ENCODE peak calls at places on chromosomes 16 and 17, in four cellular contexts. K is HepG2, P is K562, I is GM12878. N is an unnamed sample.

GRCh38 chr17:58694302-58694701 is 1.9 kb downstream of the RAD51C start:
- DNase-seq in K (no peak), P (no peak), I (no peak), N (no peak)

GRCh38 chr17:4833941-4834501 is 881 bp downstream of the MINK1 start:
- DNase-seq in K (peak), P (peak), I (no peak), N (no peak)

GRCh38 chr16:65524997-65525396 is 403.1 kb upstream of the CDH11 start:
- DNase-seq in K (no peak), P (no peak), I (no peak), N (no peak)

GRCh38 chr17:13490427-13490826 is 111.3 kb downstream of the HS3ST3A1 start:
- DNase-seq in K (no peak), P (no peak), I (no peak), N (no peak)

GRCh38 chr16:66516808-66517585 is 32.9 kb downstream of the TK2 start:
- DNase-seq in K (peak), P (peak), I (peak), N (no peak)

GRCh38 chr17:31489295-31490018 is 98.0 kb downstream of the RAB11FIP4 start:
- DNase-seq in K (peak), P (peak), I (no peak), N (peak)

GRCh38 chr16:24075929-24076716 is 180.0 kb upstream of the CACNG3 start:
- DNase-seq in K (no peak), P (peak), I (peak), N (no peak)

GRCh38 chr16:82945420-82946096 is 318.8 kb downstream of the CDH13 start:
- DNase-seq in K (no peak), P (no peak), I (no peak), N (no peak)

GRCh38 chr16:53511403-53512280 is 8.6 kb upstream of the AKTIP start:
- DNase-seq in K (peak), P (no peak), I (no peak), N (no peak)

GRCh38 chr16:10966129-10966528 is 21.8 kb downstream of the CLEC16A start:
- DNase-seq in K (no peak), P (peak), I (no peak), N (no peak)

GRCh38 chr17:73285916-73286862 is 24.5 kb upstream of the CPSF4L start:
- DNase-seq in K (no peak), P (no peak), I (no peak), N (no peak)

GRCh38 chr17:79943354-79944241 is 92.1 kb downstream of the TBC1D16 start:
- DNase-seq in K (no peak), P (peak), I (no peak), N (peak)

GRCh38 chr17:79942011-79942405 is 93.7 kb downstream of the TBC1D16 start:
- DNase-seq in K (no peak), P (no peak), I (no peak), N (peak)

GRCh38 chr17:79944251-79944812 is 91.3 kb downstream of the TBC1D16 start:
- DNase-seq in K (no peak), P (no peak), I (no peak), N (no peak)

GRCh38 chr17:79941088-79942010 is 94.3 kb downstream of the TBC1D16 start:
- DNase-seq in K (no peak), P (no peak), I (no peak), N (peak)

GRCh38 chr17:79942591-79943353 is 92.9 kb downstream of the TBC1D16 start:
- DNase-seq in K (no peak), P (no peak), I (no peak), N (peak)
- TF ChIP-seq ATF3 in K (no peak), P (no peak), I (no peak), N (no peak)

GRCh38 chr16:818592-818991 is 18.1 kb upstream of the GNG13 start:
- DNase-seq in K (no peak), P (no peak), I (no peak), N (no peak)
- TF ChIP-seq CBFB in K (no peak), P (no peak), I (no peak), N (no peak)

GRCh38 chr17:49694847-49695697 is 12.7 kb downstream of the SLC35B1 start:
- DNase-seq in K (peak), P (peak), I (no peak), N (peak)

GRCh38 chr17:49692751-49693150 is 14.9 kb upstream of the SPOP start:
- DNase-seq in K (no peak), P (no peak), I (no peak), N (no peak)

GRCh38 chr17:49695698-49696232 is 12.0 kb downstream of the SLC35B1 start:
- DNase-seq in K (no peak), P (no peak), I (no peak), N (no peak)

GRCh38 chr17:49698005-49698404 is 9.8 kb downstream of the SLC35B1 start:
- DNase-seq in K (no peak), P (no peak), I (no peak), N (no peak)

GRCh38 chr17:49696233-49696761 is 11.5 kb downstream of the SLC35B1 start:
- DNase-seq in K (no peak), P (no peak), I (peak), N (no peak)
- TF ChIP-seq ATF3 in K (no peak), P (no peak), I (no peak), N (no peak)

GRCh38 chr16:56303880-56304279 is 112.6 kb downstream of the GNAO1 start:
- DNase-seq in K (no peak), P (no peak), I (no peak), N (no peak)

GRCh38 chr16:56306690-56307533 is 115.6 kb downstream of the GNAO1 start:
- DNase-seq in K (no peak), P (peak), I (no peak), N (no peak)

GRCh38 chr16:56303066-56303705 is 111.9 kb downstream of the GNAO1 start:
- DNase-seq in K (no peak), P (no peak), I (no peak), N (no peak)

GRCh38 chr16:56307534-56307873 is 116.2 kb downstream of the GNAO1 start:
- DNase-seq in K (no peak), P (no peak), I (no peak), N (no peak)

GRCh38 chr16:56305956-56306565 is 114.8 kb downstream of the GNAO1 start:
- DNase-seq in K (no peak), P (no peak), I (no peak), N (no peak)
- TF ChIP-seq CBFB in K (no peak), P (no peak), I (no peak), N (no peak)

GRCh38 chr17:76345377-76345945 is 8.3 kb downstream of the PRPSAP1 start:
- DNase-seq in K (peak), P (peak), I (no peak), N (no peak)

GRCh38 chr17:76341301-76341700 is 12.4 kb downstream of the PRPSAP1 start:
- DNase-seq in K (no peak), P (no peak), I (no peak), N (no peak)

GRCh38 chr17:76337413-76337777 is 16.3 kb downstream of the PRPSAP1 start:
- DNase-seq in K (no peak), P (no peak), I (no peak), N (no peak)

DNA sequence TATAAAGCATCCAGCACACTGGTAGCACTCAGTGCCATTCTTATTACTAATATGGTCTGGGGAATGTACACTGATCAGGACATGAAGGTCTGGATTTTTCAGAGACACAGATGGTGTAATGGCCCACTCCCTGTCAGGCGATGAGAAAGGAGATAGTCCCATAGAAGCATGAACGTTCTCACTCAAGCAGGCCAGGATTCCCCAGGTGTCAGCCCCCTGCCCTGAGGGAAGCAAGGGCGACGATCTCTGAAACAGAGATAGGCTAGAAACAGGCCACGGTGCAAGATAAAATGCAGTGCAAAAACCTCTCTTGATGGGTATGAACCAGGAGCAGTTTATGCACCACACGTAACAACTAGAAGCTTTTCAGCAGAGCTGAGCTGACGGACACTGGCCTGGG is 10.6 kb downstream of the PRPSAP1 start:
- DNase-seq in K (no peak), P (no peak), I (no peak), N (no peak)
- TF ChIP-seq ATF3 in K (no peak), P (no peak), I (no peak), N (no peak)

GRCh38 chr16:2145843-2146242 is 2.6 kb upstream of the RAB26 start:
- DNase-seq in K (no peak), P (no peak), I (no peak), N (no peak)
- TF ChIP-seq CBFB in K (no peak), P (no peak), I (no peak), N (no peak)

GRCh38 chr16:2737238-2737605 is 15.2 kb upstream of the SRRM2 start:
- DNase-seq in K (no peak), P (no peak), I (no peak), N (no peak)
- TF ChIP-seq ATF3 in K (no peak), P (no peak), I (no peak), N (no peak)

DNA sequence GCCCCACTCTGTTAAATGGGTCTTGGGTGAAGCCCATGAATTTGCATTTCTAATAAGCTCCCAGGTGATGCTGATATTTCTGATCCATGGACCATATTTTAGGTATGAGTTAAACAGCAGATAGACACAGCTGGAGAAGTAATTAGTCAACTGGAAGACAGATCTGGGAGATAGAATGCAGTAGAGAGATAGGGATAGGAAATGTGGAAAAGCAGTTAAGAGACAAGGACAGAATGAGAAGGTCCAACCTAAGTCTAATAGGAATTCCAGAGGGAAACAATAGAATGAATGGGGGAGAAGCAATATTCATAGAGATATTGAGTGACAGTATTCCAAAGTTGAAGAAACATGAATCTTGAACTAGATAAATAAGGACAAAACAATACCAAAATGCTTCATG is 71.7 kb downstream of the GPRC5B start:
- DNase-seq in K (no peak), P (no peak), I (no peak), N (no peak)
- TF ChIP-seq CBFB in K (no peak), P (no peak), I (no peak), N (no peak)

DNA sequence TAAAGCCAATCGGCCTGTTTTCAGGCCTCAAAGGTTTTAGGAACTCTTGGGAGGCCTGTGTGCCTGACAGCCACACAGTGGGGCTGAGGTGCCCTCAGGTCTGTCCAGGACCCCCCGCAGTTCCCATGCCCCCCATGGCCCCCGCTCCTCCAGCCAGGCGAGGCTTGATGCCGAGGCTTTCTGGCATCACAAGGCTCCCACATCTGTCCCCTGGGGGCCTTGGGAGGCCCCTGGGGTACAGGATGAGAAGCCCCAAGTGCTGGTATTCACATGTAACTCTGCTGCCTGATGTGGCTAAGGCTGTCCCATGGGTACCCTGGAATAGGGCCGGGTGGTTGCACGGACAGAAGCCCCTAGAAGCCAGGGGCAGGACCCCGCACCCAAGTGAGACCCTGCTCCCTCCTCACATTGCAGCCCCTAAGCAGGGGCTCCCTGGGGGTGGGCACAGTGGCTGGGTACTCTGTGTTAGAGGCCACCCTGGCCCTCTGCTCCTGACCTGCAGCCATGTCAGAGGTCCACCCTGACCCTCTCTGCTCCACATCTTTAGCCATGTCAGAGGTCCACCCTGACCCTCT is 2.3 kb downstream of the CBFA2T3 start:
- DNase-seq in K (no peak), P (no peak), I (no peak), N (no peak)
- TF ChIP-seq ATF3 in K (no peak), P (no peak), I (no peak), N (no peak)

GRCh38 chr17:42284566-42284965 is 3.7 kb upstream of the STAT5A start:
- DNase-seq in K (no peak), P (no peak), I (no peak), N (no peak)
- TF ChIP-seq CBFB in K (no peak), P (no peak), I (no peak), N (no peak)